ENCODE peak calls at places on chromosomes 1 and 21, in five cellular contexts. U is DMS 273 treated with DMSO at 0.1 percent for 48 hours, K is HFFc6, P is HS-5, Z is smooth muscle cell of the brain vasculature. I is an unnamed sample.

GRCh38 chr1:16992102-16992501 is 11.7 kb upstream of the MFAP2 start:
- DNase-seq in Z (no peak), U (no peak), P (no peak), K (no peak), I (no peak)

GRCh38 chr1:30675761-30676160 is 47.6 kb downstream of the MATN1 start:
- DNase-seq in K (peak), P (peak), U (no peak), Z (peak), I (peak)

GRCh38 chr1:162069334-162070093 is at the start of gene NOS1AP:
- DNase-seq in Z (no peak), U (peak), P (peak), K (peak), I (no peak)

GRCh38 chr1:54577612-54578011 is 29.6 kb downstream of the ACOT11 start:
- DNase-seq in P (no peak), U (peak), Z (peak), K (no peak), I (peak)

GRCh38 chr1:203995228-203995627 is 77.7 kb upstream of the SOX13 start:
- DNase-seq in P (no peak), U (no peak), Z (no peak), K (no peak), I (no peak)

GRCh38 chr1:226665505-226666163 is 73.4 kb downstream of the ITPKB start:
- DNase-seq in K (no peak), P (no peak), U (no peak), Z (no peak), I (no peak)

GRCh38 chr1:3471356-3472087 is 17.1 kb downstream of the ARHGEF16 start:
- DNase-seq in K (peak), P (no peak), U (no peak), Z (peak), I (peak)

GRCh38 chr1:28897789-28898188 is 16.6 kb upstream of the EPB41 start:
- DNase-seq in K (no peak), U (no peak), Z (no peak), P (no peak), I (no peak)

GRCh38 chr1:8315573-8316475 is 2.1 kb upstream of the SLC45A1 start:
- DNase-seq in P (no peak), Z (no peak), K (no peak), U (no peak), I (no peak)

GRCh38 chr1:102045752-102046151 is 49.0 kb upstream of the OLFM3 start:
- DNase-seq in P (no peak), Z (no peak), K (no peak), U (no peak), I (no peak)

GRCh38 chr1:50703240-50703639 is 256.8 kb downstream of the FAF1 start:
- DNase-seq in K (no peak), P (no peak), U (no peak), Z (no peak), I (no peak)

GRCh38 chr1:19009882-19010321 is 53.4 kb upstream of the IFFO2 start:
- DNase-seq in Z (no peak), U (no peak), P (peak), K (peak), I (no peak)

GRCh38 chr1:42925132-42925769 is 33.4 kb downstream of the SLC2A1 start:
- DNase-seq in K (no peak), P (no peak), Z (no peak), U (no peak), I (no peak)

GRCh38 chr1:186214816-186215215 is 160.2 kb downstream of the TPR start:
- DNase-seq in P (no peak), K (no peak), Z (no peak), U (no peak), I (no peak)

GRCh38 chr1:153260980-153261792 is 1.7 kb downstream of the LORICRIN start:
- DNase-seq in K (no peak), Z (no peak), P (no peak), U (no peak), I (no peak)

GRCh38 chr1:213622365-213623087 is 365.2 kb upstream of the PROX1 start:
- DNase-seq in Z (no peak), U (no peak), K (no peak), P (no peak), I (no peak)

GRCh38 chr21:46392921-46393320 is 65.8 kb upstream of the DIP2A start:
- DNase-seq in P (no peak), U (no peak), Z (peak), K (peak), I (no peak)

GRCh38 chr21:45004059-45004422 is 64.2 kb downstream of the SLX9 start:
- DNase-seq in K (no peak), P (no peak), U (no peak), Z (no peak), I (no peak)

GRCh38 chr21:41411449-41412089 is 14.5 kb upstream of the MX1 start:
- DNase-seq in U (no peak), P (no peak), K (no peak), Z (no peak), I (no peak)

GRCh38 chr1:230836801-230837200 is 31.5 kb downstream of the C1orf198 start:
- DNase-seq in K (no peak), P (no peak), U (no peak), Z (no peak), I (no peak)

GRCh38 chr1:7478797-7479499 is 292.1 kb upstream of the VAMP3 start:
- DNase-seq in Z (peak), U (no peak), K (peak), P (no peak), I (peak)

GRCh38 chr1:32195531-32195930 is 4.9 kb upstream of the CCDC28B start:
- DNase-seq in P (no peak), Z (no peak), K (no peak), U (no peak), I (no peak)

GRCh38 chr1:237851209-237851845 is 39.4 kb downstream of the ZP4 start:
- DNase-seq in K (peak), Z (no peak), P (peak), U (peak), I (no peak)

GRCh38 chr1:236168716-236169429 is 26.5 kb downstream of the GPR137B start:
- DNase-seq in U (no peak), K (no peak), P (peak), Z (peak), I (peak)

GRCh38 chr1:229384822-229385221 is 42.0 kb upstream of the CCSAP start:
- DNase-seq in U (no peak), K (no peak), Z (no peak), P (no peak), I (no peak)

GRCh38 chr1:227767401-227768396 is 32.5 kb downstream of the SNAP47 start:
- DNase-seq in P (no peak), U (no peak), Z (no peak), K (no peak), I (no peak)

GRCh38 chr1:17439250-17440073 is at the start of gene RCC2:
- DNase-seq in U (peak), K (peak), Z (no peak), P (peak), I (no peak)

GRCh38 chr1:23664837-23665795 is 26.5 kb upstream of the RPL11 start:
- DNase-seq in Z (no peak), P (no peak), K (peak), U (peak), I (no peak)

GRCh38 chr1:15106608-15107007 is 46.9 kb upstream of the TMEM51 start:
- DNase-seq in P (no peak), U (no peak), Z (no peak), K (no peak), I (no peak)

GRCh38 chr21:45308211-45309068 is 20.7 kb upstream of the POFUT2 start:
- DNase-seq in K (no peak), P (no peak), U (no peak), Z (peak), I (peak)

GRCh38 chr21:41764558-41765392 is 2.1 kb downstream of the RIPK4 start:
- DNase-seq in P (no peak), K (no peak), U (no peak), Z (no peak), I (no peak)

GRCh38 chr1:36457691-36458090 is 6.5 kb downstream of the MRPS15 start:
- DNase-seq in P (no peak), K (no peak), Z (peak), U (no peak), I (peak)

GRCh38 chr1:185594786-185595410 is 139.3 kb upstream of the HMCN1 start:
- DNase-seq in K (no peak), U (no peak), Z (no peak), P (no peak), I (no peak)

I was measured in brain pericyte.